ENCODE peak calls at places on chromosomes 4 and X, in nine cellular contexts. P is endothelial cell, B is neural crest cell, J is choroid plexus epithelial cell, F is DND-41, W is SK-N-SH, D is suprapubic skin, H is IMR-90, K is left lung. A is an unnamed sample.

GRCh38 chr4:2795558-2796260 is 2.8 kb downstream of the SH3BP2 start:
- DNase-seq in F (no peak), W (peak), B (no peak), P (peak), J (no peak), H (no peak), D (peak), K (peak), A (no peak)

GRCh38 chr4:131085009-131085408 is 1989.1 kb downstream of the C4orf33 start:
- DNase-seq in J (no peak), F (no peak), B (no peak), H (no peak), K (no peak), P (no peak), D (no peak), W (no peak), A (no peak)

GRCh38 chr4:13903061-13903460 is 275.5 kb upstream of the BOD1L1 start:
- DNase-seq in D (no peak), K (no peak), H (peak), W (no peak), P (no peak), F (no peak), J (no peak), B (no peak), A (no peak)

GRCh38 chr4:16693040-16693506 is 205.4 kb downstream of the LDB2 start:
- DNase-seq in H (no peak), W (no peak), B (no peak), K (no peak), F (no peak), P (no peak), D (no peak), J (no peak), A (no peak)

GRCh38 chr4:20878806-20879205 is 178.5 kb downstream of the PACRGL start:
- DNase-seq in W (no peak), P (no peak), K (no peak), H (no peak), J (no peak), F (no peak), B (no peak), D (no peak), A (no peak)

GRCh38 chr4:175651701-175652100 is 160.4 kb downstream of the GPM6A start:
- DNase-seq in W (no peak), H (no peak), B (no peak), F (no peak), J (no peak), P (no peak), D (no peak), K (no peak), A (no peak)

GRCh38 chr4:101197350-101197749 is 150.0 kb downstream of the PPP3CA start:
- DNase-seq in J (no peak), D (no peak), B (no peak), W (no peak), F (no peak), K (no peak), H (no peak), P (no peak), A (no peak)

GRCh38 chrX:40867352-40867751 is 132.0 kb upstream of the MED14 start:
- DNase-seq in P (no peak), K (no peak), F (no peak), D (no peak), H (peak), J (peak), W (no peak), B (no peak), A (no peak)

GRCh38 chr4:104491826-104492771 is 2.6 kb downstream of the CXXC4 start:
- DNase-seq in J (no peak), K (no peak), H (no peak), W (peak), D (no peak), B (peak), F (no peak), P (no peak), A (no peak)

GRCh38 chr4:47814896-47815295 is 23.0 kb downstream of the CORIN start:
- DNase-seq in H (peak), J (peak), W (no peak), F (no peak), K (no peak), P (no peak), B (no peak), D (no peak), A (no peak)

GRCh38 chrX:50874878-50875277 is 35.7 kb upstream of the BMP15 start:
- DNase-seq in J (no peak), D (no peak), B (no peak), P (no peak), H (no peak), K (no peak), W (no peak), F (no peak), A (no peak)

GRCh38 chr4:7539659-7540058 is 104.9 kb upstream of the PSAPL1 start:
- DNase-seq in H (no peak), B (peak), D (no peak), F (peak), W (peak), J (peak), P (no peak), K (peak), A (no peak)

GRCh38 chrX:49155243-49155899 is 7.2 kb upstream of the MAGIX start:
- DNase-seq in H (peak), W (no peak), J (peak), K (no peak), P (no peak), D (no peak), B (peak), F (peak), A (no peak)

GRCh38 chrX:103233263-103233662 is 18.4 kb downstream of the BEX4 start:
- DNase-seq in K (no peak), W (no peak), J (no peak), D (no peak), B (no peak), H (no peak), P (no peak), F (no peak), A (no peak)

GRCh38 chrX:154730271-154730883 is 20.5 kb downstream of the GAB3 start:
- DNase-seq in P (no peak), J (peak), K (no peak), W (no peak), D (peak), B (no peak), H (peak), F (no peak), A (no peak)

DNA sequence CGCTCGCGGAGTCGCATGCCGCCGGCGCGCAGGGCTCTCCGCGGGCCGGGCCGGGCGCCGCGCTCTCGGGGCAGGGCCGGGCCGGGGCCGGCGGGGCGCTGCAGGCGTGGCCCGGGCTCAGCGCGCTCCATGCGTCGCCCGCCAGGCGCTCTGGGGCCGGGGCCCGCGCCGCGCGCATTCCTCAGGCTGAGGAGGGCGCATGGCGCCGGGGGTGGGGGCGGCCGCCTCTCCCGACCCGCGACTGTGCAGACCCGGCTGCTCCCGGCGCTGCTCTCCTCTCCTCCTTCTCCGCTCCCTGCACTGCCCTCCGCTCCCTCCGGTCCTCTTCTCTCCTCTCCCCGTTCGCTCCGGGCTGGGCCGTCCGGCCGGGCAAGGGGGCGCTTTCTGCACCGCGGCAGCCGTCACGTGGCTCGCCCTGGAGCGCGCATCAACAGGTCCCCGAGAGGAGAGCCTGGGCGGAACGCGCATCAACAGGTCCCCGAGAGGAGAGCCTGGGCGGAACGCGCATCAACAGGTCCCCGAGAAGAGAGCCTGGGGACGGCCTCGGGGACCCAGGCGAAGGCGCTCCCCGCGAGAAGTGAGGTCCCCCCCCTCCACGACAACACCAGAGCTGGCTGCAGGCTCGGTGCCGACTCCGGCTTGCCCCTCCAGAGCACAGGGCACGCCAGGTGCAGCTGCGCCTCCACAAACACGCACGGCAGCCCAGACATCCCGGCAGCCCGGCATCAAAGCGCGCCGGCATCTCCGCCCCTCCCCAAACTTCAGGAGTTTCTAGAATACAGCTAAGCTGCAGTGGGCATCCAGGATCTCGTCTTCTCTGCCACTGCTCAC is 12.9 kb downstream of the PPP2R3B start:
- DNase-seq in B (peak), H (peak), D (no peak), F (peak), P (peak), K (peak), W (no peak), J (peak), A (no peak)
- TF ChIP-seq CTCF in B (no peak), H (no peak), D (no peak), F (no peak), P (no peak), K (no peak), W (no peak), J (no peak), A (no peak)

GRCh38 chr4:163476761-163477438 is 3.3 kb upstream of the TKTL2 start:
- DNase-seq in H (no peak), J (no peak), B (no peak), D (no peak), K (no peak), W (no peak), F (no peak), P (no peak), A (no peak)

GRCh38 chr4:163473576-163473975 is at the start of gene TKTL2:
- DNase-seq in D (no peak), B (no peak), P (no peak), H (no peak), J (no peak), F (no peak), W (peak), K (peak), A (no peak)

GRCh38 chr4:163473130-163473529 is 424 bp downstream of the TKTL2 start:
- DNase-seq in W (no peak), D (no peak), B (no peak), F (no peak), J (no peak), H (no peak), K (no peak), P (no peak), A (no peak)

DNA sequence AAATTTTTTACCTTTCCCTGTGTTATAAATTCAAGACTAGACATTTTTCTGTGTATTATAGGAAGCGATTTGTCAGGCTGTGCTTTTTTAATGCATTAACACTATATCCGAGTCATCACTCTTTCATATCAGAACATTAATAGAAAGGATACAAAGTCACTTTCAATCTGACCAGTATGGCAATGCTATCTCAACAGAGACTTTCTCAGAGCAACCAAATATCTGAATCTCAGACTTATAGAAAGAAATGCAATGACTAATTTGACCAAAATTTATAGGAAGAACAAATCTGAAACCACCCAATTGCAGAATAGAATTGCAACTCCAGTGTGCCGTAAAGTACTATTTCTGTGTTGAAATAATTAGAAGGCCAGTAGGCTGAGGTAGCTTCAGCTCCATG is 473 bp upstream of the TKTL2 start:
- DNase-seq in J (no peak), D (no peak), K (no peak), W (no peak), H (no peak), B (no peak), P (no peak), F (no peak), A (no peak)
- TF ChIP-seq CTCF in J (no peak), D (no peak), K (no peak), W (no peak), H (no peak), B (no peak), P (no peak), F (no peak), A (no peak)

GRCh38 chrX:70132244-70132643 is 1.0 kb upstream of the IGBP1 start:
- DNase-seq in K (no peak), B (no peak), J (no peak), F (no peak), H (no peak), P (no peak), D (no peak), W (no peak), A (no peak)
- TF ChIP-seq CTCF in K (no peak), B (no peak), J (no peak), F (peak), H (no peak), P (no peak), D (no peak), W (peak), A (no peak)

GRCh38 chr4:183504064-183504929 is 561 bp upstream of the ING2 start:
- DNase-seq in P (peak), K (peak), B (peak), W (peak), F (peak), H (peak), D (peak), J (peak), A (peak)
- TF ChIP-seq CTCF in P (no peak), K (peak), B (no peak), W (no peak), F (no peak), H (peak), D (peak), J (no peak), A (no peak)

A was measured in type B pancreatic cell.